ENCODE peak calls at places on chromosomes 7 and 10, in six cellular contexts. W is AG04450, D is nephron progenitor cell, S is SK-N-SH, R is foreskin keratinocyte, K is cardiac muscle cell. V is an unnamed sample.

GRCh38 chr10:122864901-122865300 is 14.5 kb downstream of the FAM24B start:
- DNase-seq in R (peak), D (no peak), S (no peak), K (no peak), W (no peak), V (no peak)

GRCh38 chr10:9301148-9301547 is 1246.7 kb downstream of the GATA3 start:
- DNase-seq in S (no peak), R (peak), K (no peak), D (no peak), W (no peak), V (no peak)

GRCh38 chr7:48176356-48176893 is 5.2 kb downstream of the ABCA13 start:
- DNase-seq in D (no peak), R (peak), W (no peak), K (no peak), S (no peak), V (no peak)

GRCh38 chr7:106623846-106624245 is 37.1 kb downstream of the CCDC71L start:
- DNase-seq in K (no peak), S (no peak), W (peak), D (no peak), R (peak), V (no peak)

GRCh38 chr7:94476251-94476840 is 33.3 kb upstream of the CASD1 start:
- DNase-seq in K (no peak), W (no peak), S (no peak), R (no peak), D (no peak), V (no peak)

GRCh38 chr7:30646154-30646553 is 36.1 kb downstream of the CRHR2 start:
- DNase-seq in R (no peak), K (no peak), D (no peak), W (no peak), S (peak), V (no peak)

GRCh38 chr7:116863168-116863670 is 832 bp downstream of the CAPZA2 start:
- DNase-seq in W (no peak), D (peak), R (no peak), S (peak), K (no peak), V (peak)

GRCh38 chr7:31370610-31371009 is 30.1 kb upstream of the NEUROD6 start:
- DNase-seq in W (no peak), R (no peak), K (peak), D (no peak), S (peak), V (no peak)

GRCh38 chr10:34635111-34635510 is 180.0 kb downstream of the PARD3 start:
- DNase-seq in D (no peak), W (no peak), R (no peak), K (no peak), S (no peak), V (no peak)

GRCh38 chr10:30432631-30433285 is 1.2 kb upstream of the MAP3K8 start:
- DNase-seq in W (no peak), R (peak), K (no peak), S (no peak), D (no peak), V (no peak)

GRCh38 chr10:30433286-30433778 is 652 bp upstream of the MAP3K8 start:
- DNase-seq in R (no peak), W (no peak), S (peak), K (peak), D (peak), V (peak)

GRCh38 chr10:30435068-30435422 is 1.1 kb downstream of the MAP3K8 start:
- DNase-seq in R (no peak), W (no peak), S (no peak), D (no peak), K (peak), V (no peak)

GRCh38 chr10:30433779-30434272 is at the start of gene MAP3K8:
- DNase-seq in S (peak), K (peak), R (peak), D (peak), W (no peak), V (peak)

DNA sequence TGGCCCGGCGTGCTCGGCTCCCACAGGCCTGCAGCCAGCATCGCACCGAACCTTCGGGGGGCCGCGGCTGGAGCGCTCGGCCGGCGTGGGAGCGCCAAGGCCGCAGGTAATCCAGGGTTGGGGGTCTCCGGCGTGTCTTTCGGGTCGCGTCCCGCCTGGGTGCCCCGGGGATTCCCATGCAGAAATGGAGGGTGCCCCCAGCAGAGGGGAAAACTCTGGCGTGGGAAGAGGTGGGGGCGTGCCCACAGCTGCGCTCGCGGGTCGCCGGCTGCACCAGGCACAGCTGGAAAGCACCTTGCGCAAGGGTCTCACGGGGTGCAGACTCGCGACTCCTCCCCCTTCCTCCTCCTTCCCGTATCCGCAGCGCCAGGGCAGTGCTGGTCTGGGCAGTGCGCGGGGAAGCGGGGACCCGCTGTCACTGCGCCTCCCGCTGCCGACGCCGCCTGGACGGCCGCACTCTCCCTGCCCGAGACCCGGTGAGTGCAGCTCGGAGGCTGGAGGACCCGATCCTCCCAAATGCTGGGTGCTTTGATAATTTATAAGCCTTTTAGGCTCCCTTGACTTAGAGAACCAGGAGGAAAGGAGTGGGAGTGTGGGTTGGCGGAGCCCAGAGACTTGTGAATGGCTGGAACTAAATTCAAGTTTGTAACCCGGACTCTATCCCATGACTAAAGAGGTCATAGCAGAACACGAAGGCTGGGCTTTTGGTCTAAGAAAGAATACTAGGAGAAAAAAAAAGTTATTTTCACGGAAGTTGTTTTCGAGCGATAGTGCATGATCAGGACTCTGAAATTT is 486 bp downstream of the MAP3K8 start:
- DNase-seq in K (peak), R (no peak), S (peak), W (no peak), D (peak), V (peak)
- TF ChIP-seq CTCF in K (no peak), R (no peak), S (no peak), W (no peak), D (no peak), V (no peak)

GRCh38 chr7:46533946-46534345 is 612.9 kb upstream of the IGFBP3 start:
- DNase-seq in D (no peak), K (no peak), W (no peak), R (no peak), S (no peak), V (no peak)
- TF ChIP-seq CTCF in D (no peak), K (no peak), W (no peak), R (no peak), S (no peak), V (no peak)

GRCh38 chr10:112872728-112873127 is 77.3 kb upstream of the TCF7L2 start:
- DNase-seq in W (no peak), S (no peak), R (no peak), K (no peak), D (no peak), V (no peak)
- TF ChIP-seq CTCF in W (peak), S (peak), R (peak), K (peak), D (no peak), V (peak)

GRCh38 chr7:16961650-16962049 is 79.9 kb upstream of the AGR3 start:
- DNase-seq in K (no peak), S (no peak), W (peak), D (no peak), R (no peak), V (no peak)
- TF ChIP-seq CTCF in K (no peak), S (no peak), W (no peak), D (no peak), R (no peak), V (no peak)

V was measured in progenitor cell of endocrine pancreas.